ENCODE peak calls at places on chromosomes 2 and 18, in eight cellular contexts. N is K562; H is GM12892; M is lower lobe of right lung; I is stimulated activated CD4-positive, alpha-beta T cell treated with anti-CD3 and anti-CD28 coated beads, Interleukin-12 subunit alpha, Interleukin-12 subunit beta, amount 100 ng/mL, for 48 hours; T is EL; L is COR-L47; Z is glomerular endothelial cell. V is an unnamed sample.

GRCh38 chr2:182587831-182588230 is 128.2 kb upstream of the DNAJC10 start:
- DNase-seq in N (no peak), H (no peak), M (no peak), I (no peak), T (peak), L (no peak), Z (no peak), V (no peak)

GRCh38 chr2:31378389-31378788 is 36.2 kb downstream of the XDH start:
- DNase-seq in N (no peak), H (no peak), M (no peak), I (no peak), T (no peak), L (no peak), Z (no peak), V (no peak)

GRCh38 chr2:196601430-196602306 is 37.8 kb upstream of the CCDC150 start:
- DNase-seq in N (peak), H (no peak), M (no peak), I (no peak), T (peak), L (no peak), Z (peak), V (peak)

GRCh38 chr2:17752892-17753802 is 463 bp downstream of the SMC6 start:
- DNase-seq in N (peak), H (peak), M (peak), I (peak), T (peak), L (peak), Z (no peak), V (peak)

GRCh38 chr2:206389164-206389563 is 54.2 kb upstream of the ADAM23 start:
- DNase-seq in N (no peak), H (no peak), M (no peak), I (no peak), T (no peak), L (no peak), Z (no peak), V (no peak)

GRCh38 chr2:182973441-182974352 is 64.6 kb downstream of the NCKAP1 start:
- DNase-seq in N (no peak), H (no peak), M (no peak), I (no peak), T (no peak), L (no peak), Z (no peak), V (no peak)

GRCh38 chr18:49878567-49878966 is 65.2 kb upstream of the ACAA2 start:
- DNase-seq in N (no peak), H (no peak), M (no peak), I (no peak), T (peak), L (no peak), Z (no peak), V (no peak)

GRCh38 chr18:58997811-58998337 is 133.2 kb downstream of the ZNF532 start:
- DNase-seq in N (no peak), H (no peak), M (no peak), I (no peak), T (peak), L (no peak), Z (no peak), V (no peak)

GRCh38 chr18:71727909-71728308 is 816.2 kb downstream of the CBLN2 start:
- DNase-seq in N (no peak), H (no peak), M (no peak), I (no peak), T (no peak), L (no peak), Z (no peak), V (no peak)

GRCh38 chr2:145744541-145745386 is 1224.8 kb upstream of the ZEB2 start:
- DNase-seq in N (peak), H (no peak), M (no peak), I (no peak), T (peak), L (no peak), Z (no peak), V (no peak)

GRCh38 chr2:11829324-11829946 is 83.0 kb downstream of the LPIN1 start:
- DNase-seq in N (peak), H (peak), M (peak), I (peak), T (peak), L (peak), Z (peak), V (peak)

GRCh38 chr18:7637269-7637668 is 70.2 kb downstream of the PTPRM start:
- DNase-seq in N (no peak), H (no peak), M (no peak), I (no peak), T (peak), L (no peak), Z (no peak), V (no peak)

GRCh38 chr2:68290825-68291224 is 28.9 kb downstream of the CNRIP1 start:
- DNase-seq in N (no peak), H (no peak), M (no peak), I (no peak), T (no peak), L (no peak), Z (no peak), V (no peak)

GRCh38 chr2:219252570-219252899 is 508 bp upstream of the TUBA4B start:
- DNase-seq in N (peak), H (no peak), M (no peak), I (no peak), T (no peak), L (no peak), Z (no peak), V (no peak)

GRCh38 chr2:9637330-9637729 is 6.5 kb upstream of the YWHAQ start:
- DNase-seq in N (no peak), H (no peak), M (no peak), I (no peak), T (peak), L (peak), Z (no peak), V (no peak)

GRCh38 chr18:985301-985700 is 80.6 kb downstream of the ADCYAP1 start:
- DNase-seq in N (no peak), H (no peak), M (no peak), I (no peak), T (no peak), L (peak), Z (no peak), V (no peak)

GRCh38 chr2:236793041-236794011 is 223.7 kb downstream of the ACKR3 start:
- DNase-seq in N (no peak), H (no peak), M (no peak), I (no peak), T (no peak), L (no peak), Z (no peak), V (no peak)

GRCh38 chr2:6475155-6475940 is 390.4 kb downstream of the CMPK2 start:
- DNase-seq in N (no peak), H (no peak), M (no peak), I (no peak), T (no peak), L (no peak), Z (no peak), V (no peak)

GRCh38 chr2:81247648-81248047 is 943.1 kb upstream of the LRRTM1 start:
- DNase-seq in N (no peak), H (no peak), M (no peak), I (no peak), T (no peak), L (no peak), Z (no peak), V (no peak)

GRCh38 chr2:10369269-10370255 is 66.9 kb downstream of the HPCAL1 start:
- DNase-seq in N (peak), H (no peak), M (peak), I (no peak), T (no peak), L (no peak), Z (no peak), V (no peak)